ENCODE peak calls at places on chromosomes 7 and 10, in six cellular contexts. Y, G, I, K, W and V are unnamed samples.

GRCh38 chr7:130951303-130951975 is 217.4 kb upstream of the KLF14 start:
- DNase-seq in I (no peak), K (no peak), Y (no peak), W (no peak), G (no peak), V (no peak)

GRCh38 chr10:131846224-131847101 is 54.3 kb upstream of the PPP2R2D start:
- DNase-seq in K (no peak), I (peak), W (no peak), G (no peak), Y (no peak), V (no peak)

GRCh38 chr7:39431242-39431641 is 135.0 kb upstream of the YAE1 start:
- DNase-seq in K (no peak), I (no peak), G (no peak), Y (no peak), W (no peak), V (no peak)

GRCh38 chr10:86651631-86652331 is 2.6 kb upstream of the OPN4 start:
- DNase-seq in K (no peak), I (peak), G (no peak), W (no peak), Y (no peak), V (no peak)

GRCh38 chr7:107506683-107507339 is 37.0 kb downstream of the GPR22 start:
- DNase-seq in K (peak), Y (peak), I (peak), G (no peak), W (peak), V (no peak)

GRCh38 chr10:86262671-86263165 is 103.9 kb downstream of the GRID1 start:
- DNase-seq in I (peak), W (no peak), Y (no peak), K (no peak), G (no peak), V (no peak)

GRCh38 chr7:65269150-65269856 is 104.4 kb upstream of the ZNF92 start:
- DNase-seq in Y (peak), I (peak), G (peak), W (peak), K (peak), V (peak)

GRCh38 chr7:12890586-12890985 is 203.2 kb downstream of the ARL4A start:
- DNase-seq in Y (no peak), W (no peak), K (no peak), I (no peak), G (no peak), V (no peak)

GRCh38 chr7:81232084-81232799 is 313.4 kb upstream of the SEMA3C start:
- DNase-seq in Y (no peak), W (no peak), K (no peak), G (no peak), I (no peak), V (no peak)

GRCh38 chr7:34299066-34299465 is 359.0 kb upstream of the NPSR1 start:
- DNase-seq in K (no peak), W (no peak), Y (no peak), I (no peak), G (no peak), V (no peak)

GRCh38 chr10:92891885-92892705 is 43.8 kb downstream of the EXOC6 start:
- DNase-seq in G (peak), Y (peak), K (peak), I (no peak), W (peak), V (peak)

GRCh38 chr10:106941297-106942034 is 223.0 kb downstream of the SORCS1 start:
- DNase-seq in I (no peak), K (no peak), G (no peak), W (no peak), Y (peak), V (no peak)

GRCh38 chr7:35450456-35450855 is 196.6 kb upstream of the TBX20 start:
- DNase-seq in W (no peak), G (no peak), I (no peak), K (no peak), Y (no peak), V (no peak)

GRCh38 chr7:78780560-78780959 is 672.9 kb downstream of the MAGI2 start:
- DNase-seq in Y (no peak), G (no peak), I (no peak), K (no peak), W (no peak), V (no peak)

GRCh38 chr7:43649755-43650274 is 66.9 kb downstream of the STK17A start:
- DNase-seq in K (no peak), Y (no peak), I (no peak), G (no peak), W (peak), V (no peak)

GRCh38 chr10:5284311-5285057 is 80.3 kb upstream of the UCN3 start:
- DNase-seq in K (no peak), G (no peak), W (peak), Y (peak), I (no peak), V (no peak)

GRCh38 chr7:7265676-7266075 is 83.3 kb downstream of the C1GALT1 start:
- DNase-seq in Y (peak), G (no peak), W (no peak), K (no peak), I (no peak), V (no peak)

DNA sequence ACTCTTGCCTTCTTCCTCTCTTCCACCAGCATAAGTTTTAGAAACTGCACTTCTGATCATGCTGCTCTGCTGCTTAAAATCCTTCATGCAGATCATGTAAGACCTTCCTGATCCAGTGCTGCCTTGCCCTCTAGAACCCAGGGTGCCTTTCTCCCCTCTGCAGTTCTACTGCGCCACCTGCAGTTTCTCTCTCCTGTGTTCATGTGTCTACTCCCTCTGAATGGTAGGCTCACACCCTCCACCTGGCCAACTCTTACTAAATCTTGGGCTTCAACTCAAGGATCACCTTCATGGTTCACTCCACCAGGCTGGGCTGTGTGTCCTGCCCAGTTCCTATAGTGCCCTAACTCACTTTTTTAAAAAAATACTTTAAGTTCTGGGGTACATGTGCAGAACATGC is 174.6 kb upstream of the ITGB1 start:
- DNase-seq in W (peak), Y (no peak), K (no peak), I (no peak), G (no peak), V (no peak)
- TF ChIP-seq CTCF in W (peak), Y (peak), K (no peak), I (no peak), G (no peak), V (peak)

GRCh38 chr7:93327006-93327633 is 95.0 kb downstream of the VPS50 start:
- DNase-seq in K (no peak), Y (peak), G (no peak), W (peak), I (no peak), V (peak)

GRCh38 chr7:93337047-93337446 is 104.9 kb downstream of the VPS50 start:
- DNase-seq in K (no peak), G (no peak), Y (no peak), I (no peak), W (no peak), V (peak)

GRCh38 chr7:93331706-93332105 is 99.5 kb downstream of the VPS50 start:
- DNase-seq in K (no peak), I (no peak), Y (no peak), W (no peak), G (no peak), V (no peak)

DNA sequence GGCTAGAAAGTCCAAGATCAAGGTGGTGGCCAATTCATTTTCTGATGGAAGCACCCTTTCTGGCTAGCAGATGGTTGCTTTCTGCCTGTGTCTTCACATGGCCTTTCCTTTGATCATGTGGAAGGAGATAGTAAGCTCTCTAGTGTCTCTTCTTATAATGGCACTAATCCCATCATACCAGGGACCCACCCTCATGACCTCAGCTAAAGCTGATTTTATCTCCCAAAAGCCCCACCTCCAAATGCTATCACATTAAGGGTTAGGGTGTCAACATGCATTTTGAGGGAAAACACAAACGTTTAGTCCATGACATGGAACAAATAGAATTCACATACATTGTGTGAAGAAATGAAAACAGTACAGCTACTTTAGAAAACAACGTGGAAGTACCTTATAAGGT is 100.0 kb downstream of the VPS50 start:
- DNase-seq in G (no peak), Y (no peak), I (no peak), W (no peak), K (no peak), V (no peak)
- TF ChIP-seq CTCF in G (no peak), Y (no peak), I (no peak), W (no peak), K (no peak), V (no peak)

DNA sequence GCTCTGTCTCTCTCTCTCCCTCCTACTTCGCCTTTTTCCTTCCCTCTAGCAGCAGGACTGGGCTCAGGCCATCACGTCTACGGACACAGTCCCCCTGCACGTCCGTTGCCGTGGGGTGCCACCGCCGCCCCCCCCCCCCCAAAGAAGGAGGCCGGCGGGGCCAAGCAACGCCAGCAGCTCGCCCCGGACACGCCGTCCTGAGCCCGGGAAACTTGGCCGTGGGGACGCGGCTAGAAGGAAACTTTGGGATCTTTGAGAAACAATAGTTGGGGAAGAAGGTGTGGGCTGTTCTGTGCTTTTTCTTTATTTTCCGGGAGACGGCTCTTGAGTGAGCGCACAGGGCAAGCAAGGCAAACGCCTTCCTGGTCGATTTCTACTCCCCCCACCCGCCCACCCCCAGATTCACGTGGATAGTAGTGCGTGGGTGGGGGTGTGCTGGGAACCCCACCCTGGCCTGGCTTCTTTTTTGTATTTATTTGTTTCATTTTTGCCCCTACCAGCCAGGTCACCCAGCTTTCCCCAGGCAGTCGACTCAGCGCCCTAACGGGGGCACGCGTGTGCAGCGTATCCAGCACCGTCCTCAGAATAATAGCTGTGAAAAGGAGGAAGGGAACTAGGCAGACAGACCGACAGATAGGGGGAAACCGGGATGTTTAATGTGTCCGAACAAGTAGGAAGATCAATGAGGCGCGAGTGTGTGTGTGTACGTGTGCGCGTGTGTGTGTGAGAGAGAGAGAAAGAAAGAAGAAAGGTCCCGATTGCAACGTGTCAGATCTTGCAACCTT is 1.4 kb downstream of the MXI1 start:
- DNase-seq in I (peak), Y (peak), G (peak), W (peak), K (no peak), V (no peak)
- TF ChIP-seq CTCF in I (peak), Y (peak), G (peak), W (no peak), K (no peak), V (peak)

GRCh38 chr7:77348371-77348813 is 67.8 kb downstream of the GSAP start:
- DNase-seq in W (peak), Y (peak), I (no peak), G (peak), K (no peak), V (peak)
- TF ChIP-seq CTCF in W (no peak), Y (peak), I (no peak), G (peak), K (no peak), V (peak)

GRCh38 chr7:138934861-138935260 is 46.3 kb downstream of the KIAA1549 start:
- DNase-seq in Y (peak), W (peak), K (no peak), G (no peak), I (no peak), V (no peak)
- TF ChIP-seq CTCF in Y (no peak), W (no peak), K (no peak), G (no peak), I (no peak), V (no peak)

GRCh38 chr7:32427769-32428291 is 62.4 kb downstream of the LSM5 start:
- DNase-seq in I (peak), G (peak), K (peak), W (peak), Y (peak), V (peak)
- TF ChIP-seq CTCF in I (peak), G (peak), K (peak), W (peak), Y (peak), V (peak)

DNA sequence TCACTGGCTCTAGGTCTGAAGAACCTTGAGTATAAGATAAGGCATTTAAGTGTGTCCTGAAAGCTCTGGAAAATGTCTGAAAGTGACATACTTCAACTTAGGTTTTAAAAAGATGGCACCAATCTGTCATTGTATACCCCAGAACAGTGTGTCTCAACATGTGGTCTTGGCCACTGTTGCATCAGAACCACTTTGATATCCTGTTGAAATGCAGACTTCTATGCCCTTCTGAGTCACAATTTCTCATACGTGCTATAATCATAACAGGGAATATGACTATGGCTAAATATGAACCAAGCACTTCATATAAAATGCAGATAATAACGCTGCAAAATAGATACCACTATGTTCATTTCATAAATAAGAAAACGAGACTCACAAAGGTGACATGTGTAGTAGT is 38.0 kb upstream of the GPAM start:
- DNase-seq in G (no peak), Y (peak), I (no peak), K (no peak), W (peak), V (no peak)
- TF ChIP-seq CTCF in G (no peak), Y (no peak), I (no peak), K (no peak), W (no peak), V (no peak)

GRCh38 chr10:95503012-95503411 is 58.2 kb downstream of the SORBS1 start:
- DNase-seq in K (no peak), I (no peak), G (no peak), Y (no peak), W (no peak), V (no peak)

GRCh38 chr10:95500649-95501048 is 60.5 kb downstream of the SORBS1 start:
- DNase-seq in W (no peak), K (no peak), I (no peak), Y (no peak), G (no peak), V (no peak)

GRCh38 chr10:95500097-95500496 is 61.1 kb downstream of the SORBS1 start:
- DNase-seq in K (no peak), Y (no peak), G (no peak), W (no peak), I (no peak), V (no peak)

GRCh38 chr10:95502377-95502776 is 58.8 kb downstream of the SORBS1 start:
- DNase-seq in G (no peak), W (no peak), Y (no peak), I (no peak), K (no peak), V (no peak)

DNA sequence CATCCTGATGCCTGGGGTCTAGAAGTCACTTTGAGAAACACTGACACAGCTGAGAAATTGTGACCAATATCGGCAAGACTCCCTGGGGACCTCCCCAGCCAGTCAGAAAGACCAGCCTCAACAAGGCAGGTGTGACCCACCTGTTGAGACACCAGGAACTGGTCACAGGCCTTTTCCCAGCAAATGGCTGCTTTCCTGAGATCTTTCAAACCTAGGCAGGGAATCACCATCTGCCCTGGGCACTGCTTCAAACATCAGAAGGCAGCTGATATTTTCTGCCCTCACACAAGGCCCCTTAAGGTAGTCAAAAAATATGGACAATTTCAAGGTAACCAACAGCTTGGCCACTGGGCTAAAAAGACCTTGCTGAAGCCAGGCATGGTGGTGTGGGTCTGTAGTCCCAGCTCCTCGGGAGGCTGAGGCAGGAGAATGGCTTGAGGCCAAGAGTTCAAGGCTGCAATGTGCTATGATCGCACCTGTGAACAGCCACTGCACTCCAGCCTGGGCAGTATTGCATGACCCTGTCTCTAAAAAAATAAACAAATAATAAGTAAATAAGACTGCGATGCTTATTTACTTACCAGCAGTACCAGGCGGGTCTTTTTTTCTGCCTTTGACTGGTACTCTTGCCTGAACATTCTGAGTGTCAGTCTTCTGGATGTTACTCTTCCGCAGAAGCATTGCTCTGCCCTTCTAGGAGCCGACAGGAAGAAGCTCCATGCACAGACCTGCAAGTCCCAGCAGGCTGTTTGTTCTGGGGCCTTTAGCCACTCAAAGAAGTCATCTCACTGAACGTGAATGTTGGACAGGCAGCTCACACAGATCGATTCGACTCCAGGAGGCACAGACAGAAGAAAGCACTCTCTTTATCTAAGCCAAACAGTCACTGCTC is 59.7 kb downstream of the SORBS1 start:
- DNase-seq in W (peak), I (no peak), G (peak), Y (no peak), K (no peak), V (no peak)
- TF ChIP-seq CTCF in W (no peak), I (no peak), G (no peak), Y (no peak), K (no peak), V (no peak)